ENCODE peak calls at places on chromosomes 6 and 20, in seven cellular contexts. A is Panc1, E is prostate gland, W is neural progenitor cell, R is HepG2, V is choroid plexus epithelial cell, F is right lobe of liver. G is an unnamed sample.

GRCh38 chr6:155311583-155311982 is 2.7 kb downstream of the TFB1M start:
- DNase-seq in A (no peak), F (no peak), R (no peak), W (no peak), V (no peak), E (no peak), G (no peak)

GRCh38 chr6:6707143-6707542 is 118.6 kb downstream of the LY86 start:
- DNase-seq in F (peak), W (no peak), V (no peak), A (no peak), E (no peak), R (no peak), G (no peak)

GRCh38 chr6:107843400-107843799 is 19.3 kb upstream of the SCML4 start:
- DNase-seq in E (no peak), F (peak), W (no peak), A (no peak), V (no peak), R (no peak), G (no peak)

GRCh38 chr6:100468966-100469859 is 4.5 kb upstream of the SIM1 start:
- DNase-seq in F (no peak), A (no peak), E (no peak), R (no peak), W (peak), V (no peak), G (no peak)

GRCh38 chr20:672975-673604 is 2.5 kb downstream of the SCRT2 start:
- DNase-seq in W (no peak), V (no peak), R (no peak), F (no peak), A (no peak), E (no peak), G (no peak)

GRCh38 chr6:45606831-45607400 is 229.2 kb upstream of the SUPT3H start:
- DNase-seq in V (no peak), W (no peak), E (no peak), F (no peak), R (no peak), A (no peak), G (peak)

GRCh38 chr6:136408205-136408604 is 118.6 kb upstream of the BCLAF1 start:
- DNase-seq in E (no peak), R (no peak), A (no peak), W (no peak), F (no peak), V (peak), G (no peak)

GRCh38 chr20:31559704-31560093 is 45.4 kb upstream of the ID1 start:
- DNase-seq in R (no peak), A (no peak), F (no peak), E (no peak), W (no peak), V (peak), G (no peak)

GRCh38 chr6:14209005-14209404 is 91.4 kb downstream of the CD83 start:
- DNase-seq in W (no peak), A (no peak), V (no peak), E (no peak), R (no peak), F (no peak), G (no peak)

GRCh38 chr6:149150999-149151398 is 166.5 kb upstream of the TAB2 start:
- DNase-seq in F (no peak), W (no peak), R (no peak), A (no peak), V (no peak), E (no peak), G (no peak)

GRCh38 chr20:23915844-23916243 is 36.3 kb upstream of the CST5 start:
- DNase-seq in W (no peak), F (no peak), R (no peak), V (no peak), E (no peak), A (no peak), G (no peak)

GRCh38 chr6:42819803-42820508 is 38.1 kb downstream of the BICRAL start:
- DNase-seq in A (no peak), V (peak), E (no peak), W (peak), F (no peak), R (peak), G (no peak)

GRCh38 chr6:44659676-44660170 is 272.2 kb downstream of the CDC5L start:
- DNase-seq in A (no peak), E (no peak), R (no peak), F (no peak), W (no peak), V (no peak), G (no peak)

GRCh38 chr20:49909499-49910339 is 5.6 kb downstream of the SPATA2 start:
- DNase-seq in E (peak), V (no peak), W (peak), R (peak), F (peak), A (no peak), G (peak)

GRCh38 chr20:41572010-41572572 is 46.1 kb downstream of the CHD6 start:
- DNase-seq in R (no peak), F (no peak), A (no peak), V (peak), W (no peak), E (no peak), G (no peak)

GRCh38 chr20:38601216-38602184 is at the start of gene ARHGAP40:
- DNase-seq in F (no peak), E (peak), V (peak), W (peak), A (no peak), R (peak), G (peak)

DNA sequence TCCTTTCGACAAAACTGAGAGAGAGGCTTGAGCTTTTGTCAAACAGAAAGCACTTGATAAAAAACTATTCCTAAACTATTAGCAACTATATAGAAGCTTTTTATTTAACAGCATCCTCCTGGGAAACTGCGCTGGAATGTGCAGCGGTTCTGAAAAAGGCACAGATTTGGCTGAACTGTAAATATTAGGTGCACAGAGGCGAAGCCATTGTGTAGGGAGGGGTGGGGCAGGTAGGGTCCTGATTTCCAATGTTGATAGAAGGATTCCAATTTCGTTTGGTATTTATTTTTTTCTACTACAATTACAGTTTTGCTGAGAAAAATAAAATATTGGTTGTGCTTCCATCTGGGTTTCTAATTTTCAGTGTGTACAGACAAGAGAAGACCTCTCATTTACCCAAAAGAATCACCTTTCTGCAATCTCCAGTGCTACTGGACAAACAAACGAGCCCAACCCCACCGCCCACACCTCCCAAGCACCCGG is 688 bp upstream of the SH3BGRL2 start:
- DNase-seq in A (no peak), R (no peak), W (no peak), F (no peak), V (no peak), E (no peak), G (no peak)
- H3K4me3 ChIP-seq in A (peak), R (peak), W (peak), F (peak), V (peak), E (peak), G (no peak)

GRCh38 chr6:41558033-41558807 is 12.0 kb downstream of the FOXP4 start:
- DNase-seq in F (no peak), W (no peak), R (no peak), E (no peak), V (no peak), A (no peak), G (no peak)

GRCh38 chr6:41561931-41562632 is 15.9 kb downstream of the FOXP4 start:
- DNase-seq in W (no peak), E (no peak), F (no peak), V (no peak), A (no peak), R (no peak), G (no peak)

GRCh38 chr6:41561386-41561785 is 15.2 kb downstream of the FOXP4 start:
- DNase-seq in A (no peak), F (no peak), R (no peak), W (no peak), V (no peak), E (no peak), G (no peak)

GRCh38 chr6:41560440-41561192 is 14.4 kb downstream of the FOXP4 start:
- DNase-seq in F (peak), R (no peak), E (no peak), V (no peak), W (peak), A (no peak), G (peak)

DNA sequence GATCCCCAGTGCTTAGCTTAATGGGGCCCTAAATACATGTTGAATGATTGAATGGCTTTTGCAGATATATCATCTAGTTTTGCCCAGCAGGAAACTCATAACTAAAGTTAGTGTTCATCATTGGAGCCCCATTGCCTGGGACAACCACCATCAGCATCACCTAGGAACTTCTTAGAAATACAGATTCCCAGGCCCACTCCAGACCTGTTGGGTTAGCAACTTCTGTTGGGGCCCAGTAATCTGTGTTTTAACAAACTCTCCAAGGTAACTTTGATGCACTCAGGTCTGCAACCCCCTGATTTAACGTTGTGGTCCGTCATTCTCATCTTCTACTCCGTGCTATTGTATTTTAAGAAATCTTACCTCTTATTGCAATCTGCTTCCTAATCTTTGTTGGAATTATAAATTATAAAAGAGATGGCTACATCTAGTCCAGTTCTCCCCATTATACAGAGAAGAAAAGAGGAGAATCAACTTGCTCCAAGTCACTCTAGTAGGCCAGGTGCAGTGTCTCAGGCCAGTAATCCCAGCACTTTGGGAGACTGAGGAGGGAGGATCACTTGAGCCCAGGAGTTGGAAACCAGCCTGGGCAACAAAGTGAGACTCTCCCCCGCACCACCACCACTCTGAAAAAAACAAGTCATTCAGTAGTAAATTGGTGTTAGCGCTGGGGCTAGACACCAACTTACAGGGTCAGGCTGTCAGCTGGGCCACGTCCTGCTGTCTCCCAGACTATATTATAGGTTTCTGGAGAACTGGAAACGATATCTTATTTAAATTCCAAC is 13.7 kb downstream of the FOXP4 start:
- DNase-seq in W (no peak), F (no peak), E (no peak), V (no peak), R (no peak), A (no peak), G (no peak)
- H3K4me3 ChIP-seq in W (peak), F (no peak), E (no peak), V (no peak), R (no peak), A (no peak), G (peak)

DNA sequence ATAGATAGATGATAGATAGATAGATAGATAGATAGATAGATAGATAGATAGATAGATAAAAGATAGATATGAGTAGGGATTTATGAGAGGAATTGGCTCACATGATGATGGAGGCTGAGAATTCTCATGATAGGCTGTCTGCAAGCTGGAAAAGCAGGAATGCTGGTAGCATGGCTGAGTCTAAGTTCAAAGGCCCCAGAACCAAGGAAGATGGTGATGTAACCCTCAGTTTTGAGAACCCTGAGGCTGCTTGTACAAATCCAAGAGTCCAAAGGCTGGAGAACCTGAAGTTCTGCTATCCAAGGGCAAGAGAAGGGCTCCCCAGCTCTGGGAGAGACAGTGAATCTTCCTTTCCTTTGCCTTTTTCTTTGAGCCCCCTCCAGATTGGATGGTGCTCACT is 210.8 kb downstream of the RFPL4B start:
- DNase-seq in V (no peak), W (no peak), R (no peak), A (no peak), E (no peak), F (no peak), G (no peak)
- H3K4me3 ChIP-seq in V (no peak), W (no peak), R (no peak), A (no peak), E (no peak), F (no peak), G (no peak)

GRCh38 chr6:41266555-41266954 is 19.9 kb downstream of the TREM1 start:
- DNase-seq in R (no peak), A (no peak), V (no peak), F (no peak), W (no peak), E (no peak), G (no peak)

GRCh38 chr6:41263267-41263666 is 23.2 kb downstream of the TREM1 start:
- DNase-seq in A (no peak), R (no peak), E (no peak), F (no peak), W (no peak), V (no peak), G (no peak)

GRCh38 chr6:41258196-41258493 is 28.3 kb downstream of the TREM1 start:
- DNase-seq in F (no peak), W (no peak), E (no peak), A (no peak), V (no peak), R (no peak), G (no peak)

GRCh38 chr6:41257369-41258195 is 28.9 kb downstream of the TREM1 start:
- DNase-seq in A (no peak), W (no peak), V (peak), F (no peak), E (peak), R (no peak), G (peak)

DNA sequence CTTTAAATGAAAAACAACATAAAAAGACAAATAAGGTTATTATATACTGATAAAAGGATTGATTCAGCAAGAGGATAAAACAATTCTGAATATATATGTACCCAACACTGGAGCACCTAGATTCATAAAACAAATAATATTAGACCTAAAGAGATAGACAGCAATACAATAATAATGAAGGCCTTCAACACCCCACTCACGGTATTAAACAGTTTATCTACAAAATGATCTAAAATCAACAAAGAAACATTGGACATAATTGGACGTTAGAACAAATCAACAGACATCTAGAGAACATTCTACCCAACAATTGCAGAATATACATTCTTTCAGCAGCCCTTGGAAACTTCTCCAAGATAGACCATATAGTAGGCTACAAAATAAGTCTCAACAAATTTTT is 24.1 kb downstream of the TREM1 start:
- DNase-seq in E (no peak), V (no peak), F (no peak), R (no peak), W (no peak), A (no peak), G (no peak)
- H3K4me3 ChIP-seq in E (no peak), V (no peak), F (no peak), R (no peak), W (no peak), A (no peak), G (no peak)

GRCh38 chr6:98835149-98836024 is 1.0 kb downstream of the POU3F2 start:
- DNase-seq in R (no peak), V (no peak), A (no peak), F (no peak), E (no peak), W (peak), G (no peak)

GRCh38 chr6:98831057-98832031 is 3.0 kb upstream of the POU3F2 start:
- DNase-seq in F (no peak), W (peak), A (no peak), V (no peak), E (no peak), R (no peak), G (no peak)

GRCh38 chr6:98833101-98834059 is 994 bp upstream of the POU3F2 start:
- DNase-seq in A (no peak), W (peak), E (no peak), V (peak), R (no peak), F (no peak), G (no peak)

GRCh38 chr6:98834060-98835031 is at the start of gene POU3F2:
- DNase-seq in V (peak), F (peak), W (peak), E (peak), R (peak), A (no peak), G (peak)

GRCh38 chr6:98832282-98833100 is 1.9 kb upstream of the POU3F2 start:
- DNase-seq in R (no peak), A (no peak), E (no peak), V (peak), F (no peak), W (peak), G (no peak)
- H3K4me3 ChIP-seq in R (peak), A (peak), E (no peak), V (no peak), F (no peak), W (peak), G (peak)

GRCh38 chr6:67045076-67045475 is 1338.0 kb upstream of the EYS start:
- DNase-seq in W (no peak), F (no peak), R (no peak), E (no peak), V (no peak), A (no peak), G (no peak)

DNA sequence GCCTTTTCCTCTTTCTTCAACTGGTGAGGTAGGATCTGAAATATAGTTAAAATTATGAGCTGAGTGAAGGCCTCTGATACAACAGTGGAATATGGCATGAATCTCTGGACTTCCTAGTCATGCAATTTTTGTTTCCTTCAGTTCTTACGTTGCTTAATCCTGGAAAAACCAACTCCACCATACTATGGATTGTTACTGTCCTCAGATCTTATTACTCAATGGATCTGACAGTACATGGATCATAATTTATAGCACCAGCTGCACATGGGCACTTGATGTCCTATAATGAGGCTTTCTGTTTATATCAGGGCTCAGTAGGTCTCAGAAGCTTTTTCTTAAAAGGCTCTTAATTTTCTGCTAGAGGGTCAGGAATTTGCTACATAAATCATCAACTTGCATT is 1341.0 kb upstream of the EYS start:
- DNase-seq in W (no peak), E (no peak), V (no peak), A (no peak), R (no peak), F (no peak), G (no peak)
- H3K4me3 ChIP-seq in W (no peak), E (no peak), V (no peak), A (no peak), R (no peak), F (no peak), G (no peak)